ENCODE peak calls at places on chromosomes 12 and 14, in six cellular contexts. F is IMR-90; A is A549; Q is foreskin fibroblast; J is CD8-positive, alpha-beta T cell; N is uterus. O is an unnamed sample.

GRCh38 chr14:35285168-35285990 is 6.8 kb upstream of the PSMA6 start:
- DNase-seq in N (no peak), F (peak), A (no peak), Q (peak), J (no peak), O (no peak)

GRCh38 chr12:2479866-2480510 is 314.8 kb upstream of the FKBP4 start:
- DNase-seq in Q (no peak), A (no peak), N (no peak), J (no peak), F (no peak), O (no peak)

GRCh38 chr14:92425101-92425500 is 88.5 kb upstream of the RIN3 start:
- DNase-seq in A (peak), Q (peak), N (no peak), J (no peak), F (peak), O (peak)

GRCh38 chr12:117439531-117440001 is 78.1 kb upstream of the NOS1 start:
- DNase-seq in N (no peak), J (no peak), F (no peak), A (no peak), Q (no peak), O (no peak)

GRCh38 chr12:89126712-89127111 is 225.6 kb downstream of the DUSP6 start:
- DNase-seq in J (no peak), Q (peak), F (peak), N (no peak), A (no peak), O (no peak)

GRCh38 chr12:56115329-56115728 is 1.1 kb upstream of the RPL41 start:
- DNase-seq in A (peak), Q (no peak), F (peak), J (no peak), N (no peak), O (no peak)

GRCh38 chr12:1769809-1770494 is 50.4 kb upstream of the LRTM2 start:
- DNase-seq in N (no peak), Q (no peak), J (no peak), F (peak), A (no peak), O (no peak)

GRCh38 chr14:61218765-61219164 is 62.4 kb downstream of the TMEM30B start:
- DNase-seq in J (no peak), N (no peak), F (no peak), A (no peak), Q (peak), O (no peak)

GRCh38 chr14:70036665-70037064 is 152.1 kb downstream of the SLC8A3 start:
- DNase-seq in A (peak), Q (no peak), F (no peak), N (no peak), J (no peak), O (no peak)

GRCh38 chr14:30194769-30195168 is 267.1 kb upstream of the PRKD1 start:
- DNase-seq in J (no peak), N (no peak), Q (peak), A (no peak), F (peak), O (peak)

GRCh38 chr12:27260746-27261145 is 16.7 kb downstream of the STK38L start:
- DNase-seq in J (no peak), A (no peak), F (peak), N (no peak), Q (no peak), O (no peak)

GRCh38 chr12:40745386-40745785 is 53.1 kb downstream of the CNTN1 start:
- DNase-seq in N (no peak), J (no peak), Q (no peak), F (no peak), A (peak), O (no peak)
- TF ChIP-seq CTCF in N (no peak), J (no peak), Q (no peak), F (no peak), A (peak), O (no peak)

DNA sequence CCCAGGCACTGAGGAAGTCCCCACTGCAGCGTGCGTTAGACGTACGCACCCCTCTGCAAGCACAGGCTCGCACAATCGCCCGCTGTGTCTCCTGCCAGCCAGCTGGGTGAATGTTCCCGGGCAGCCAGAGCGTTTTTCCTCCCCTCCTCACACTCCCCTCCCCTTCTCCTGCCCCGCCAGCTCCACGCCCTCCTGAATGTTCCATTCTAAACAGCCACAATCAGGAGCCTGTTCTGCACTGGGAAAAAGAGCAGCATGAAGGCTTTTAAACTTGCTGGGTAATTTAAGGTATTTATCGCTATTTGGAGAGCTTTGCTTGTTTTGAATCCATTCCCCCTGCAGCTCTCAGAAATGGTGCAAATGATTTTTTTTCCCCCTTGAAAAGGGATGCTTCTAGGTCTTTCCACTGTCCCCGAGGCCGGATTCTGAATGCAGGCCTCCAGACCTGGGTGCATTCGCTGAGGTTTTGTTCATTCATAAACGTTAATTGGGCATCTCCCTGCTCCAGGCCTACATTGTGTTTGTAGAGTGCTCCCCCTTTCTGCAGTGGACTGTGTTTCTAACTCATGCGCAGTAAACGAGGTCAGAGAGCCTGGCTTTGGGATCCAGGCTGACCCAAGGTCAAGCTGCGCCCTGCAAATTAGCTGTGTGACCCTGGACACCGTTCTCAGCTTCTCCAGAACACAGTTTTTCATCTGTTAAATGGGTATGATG is 212.5 kb downstream of the CHST11 start:
- DNase-seq in Q (no peak), N (peak), J (no peak), A (peak), F (no peak), O (no peak)
- TF ChIP-seq CTCF in Q (no peak), N (no peak), J (no peak), A (no peak), F (no peak), O (peak)

GRCh38 chr12:87871061-87871460 is 158.1 kb downstream of the C12orf50 start:
- DNase-seq in J (no peak), A (no peak), Q (no peak), F (peak), N (no peak), O (no peak)

GRCh38 chr12:87870493-87870892 is 158.7 kb downstream of the C12orf50 start:
- DNase-seq in Q (no peak), F (no peak), N (no peak), A (no peak), J (no peak), O (no peak)

GRCh38 chr12:87870061-87870460 is 159.1 kb downstream of the C12orf50 start:
- DNase-seq in A (no peak), N (no peak), F (peak), Q (no peak), J (no peak), O (peak)

DNA sequence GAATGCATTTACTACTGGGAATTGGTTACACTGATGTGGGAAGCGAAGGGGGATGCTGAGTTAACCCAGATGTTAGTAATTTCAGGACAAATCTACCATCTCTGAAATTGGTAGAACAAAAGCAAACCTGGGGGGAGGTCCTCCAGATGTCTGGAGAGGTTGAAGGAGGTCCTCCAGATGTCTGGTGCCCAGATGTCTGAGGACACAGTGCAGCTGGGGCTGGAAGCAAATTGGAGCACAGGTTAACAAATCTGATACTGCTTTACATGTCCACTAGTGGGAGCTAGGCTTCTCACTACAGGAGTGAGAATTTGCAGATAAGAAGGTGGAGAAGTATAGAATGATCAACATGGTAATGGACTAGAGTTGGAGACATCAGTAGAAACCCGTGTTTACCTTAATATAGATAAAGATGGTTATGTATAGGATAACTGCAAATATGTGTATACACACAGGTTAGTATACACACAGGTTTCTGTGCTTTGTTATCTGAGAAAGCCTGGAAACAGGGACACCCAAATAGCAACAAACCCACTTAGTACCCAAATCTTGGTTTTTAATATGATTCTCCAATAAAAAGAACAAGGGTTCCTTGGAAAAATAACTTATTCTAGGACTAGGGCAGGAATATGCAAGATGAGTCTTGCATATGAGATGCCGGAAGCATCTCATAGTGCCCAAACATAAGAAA is 162.5 kb downstream of the C12orf50 start:
- DNase-seq in A (peak), Q (no peak), J (no peak), F (peak), N (no peak), O (no peak)
- TF ChIP-seq CTCF in A (peak), Q (peak), J (no peak), F (peak), N (no peak), O (peak)

DNA sequence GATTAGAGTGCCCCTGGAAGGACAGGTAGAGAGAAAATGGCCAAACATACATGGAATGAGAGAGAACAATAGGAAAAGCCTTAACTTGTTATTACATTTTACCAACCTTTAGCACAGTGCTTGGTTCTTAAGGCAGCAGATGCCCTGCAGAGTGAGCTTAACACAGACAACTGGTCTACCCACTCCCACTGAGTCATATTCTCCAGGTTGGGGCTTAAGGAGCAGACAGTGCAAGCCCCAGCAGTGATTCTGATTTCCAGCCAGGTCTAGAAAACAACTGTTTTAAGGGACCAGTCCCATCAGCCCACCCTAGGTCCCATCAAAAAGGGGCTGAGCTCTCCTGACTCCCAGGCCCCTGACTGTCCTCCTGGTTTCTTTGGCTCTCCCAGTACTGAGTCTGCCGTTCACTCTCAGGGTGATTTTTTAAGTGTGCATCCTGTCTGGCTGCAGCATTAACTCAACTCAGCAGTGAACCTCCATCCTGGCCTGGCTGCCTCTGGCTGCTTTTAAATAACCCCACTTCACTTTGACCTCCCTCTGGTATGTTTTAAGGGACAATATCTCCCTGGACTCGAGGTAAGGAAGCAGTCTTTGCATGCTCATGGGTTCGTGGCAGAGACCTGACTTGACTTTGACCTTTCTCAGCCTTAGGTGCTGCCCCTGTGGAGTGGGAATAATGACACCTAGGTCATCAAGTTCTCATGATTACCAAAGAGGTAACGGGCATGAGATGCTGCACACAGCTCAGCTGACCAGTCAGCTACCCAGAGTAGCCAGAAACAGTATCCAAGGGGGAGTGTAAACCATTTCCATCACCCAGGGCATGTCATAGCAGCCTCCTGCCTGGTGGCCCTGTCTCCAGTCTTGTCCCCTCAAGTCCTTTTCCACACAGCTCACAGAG is 210.7 kb upstream of the PWP1 start:
- DNase-seq in Q (no peak), A (no peak), F (peak), J (no peak), N (no peak), O (no peak)
- TF ChIP-seq CTCF in Q (no peak), A (no peak), F (no peak), J (no peak), N (no peak), O (no peak)

GRCh38 chr12:106918746-106919145 is 37.0 kb upstream of the TMEM263 start:
- DNase-seq in J (no peak), N (no peak), Q (no peak), A (peak), F (peak), O (no peak)
- TF ChIP-seq CTCF in J (no peak), N (no peak), Q (peak), A (peak), F (peak), O (peak)

GRCh38 chr12:51533799-51534198 is 57.2 kb upstream of the SCN8A start:
- DNase-seq in N (no peak), Q (no peak), A (peak), F (peak), J (no peak), O (no peak)
- TF ChIP-seq CTCF in N (no peak), Q (peak), A (peak), F (peak), J (no peak), O (peak)

GRCh38 chr14:64717870-64718269 is 13.6 kb downstream of the PLEKHG3 start:
- DNase-seq in F (peak), Q (no peak), A (peak), J (no peak), N (peak), O (no peak)

GRCh38 chr14:64721391-64721791 is 17.2 kb downstream of the PLEKHG3 start:
- DNase-seq in F (peak), A (peak), J (no peak), N (peak), Q (peak), O (no peak)

GRCh38 chr14:64720190-64720589 is 16.0 kb downstream of the PLEKHG3 start:
- DNase-seq in Q (peak), J (no peak), A (peak), N (peak), F (peak), O (peak)

GRCh38 chr14:64719601-64720000 is 15.4 kb downstream of the PLEKHG3 start:
- DNase-seq in Q (no peak), F (no peak), N (peak), J (no peak), A (no peak), O (no peak)

GRCh38 chr14:64718762-64719161 is 14.5 kb downstream of the PLEKHG3 start:
- DNase-seq in J (no peak), A (no peak), N (peak), Q (no peak), F (no peak), O (no peak)
- TF ChIP-seq CTCF in J (no peak), A (no peak), N (no peak), Q (no peak), F (no peak), O (no peak)

GRCh38 chr14:84410344-84410743 is 1119.6 kb upstream of the FLRT2 start:
- DNase-seq in Q (no peak), J (no peak), A (no peak), F (no peak), N (no peak), O (no peak)

GRCh38 chr14:84404246-84404645 is 1125.7 kb upstream of the FLRT2 start:
- DNase-seq in J (no peak), N (no peak), A (no peak), F (no peak), Q (no peak), O (no peak)

GRCh38 chr14:84403585-84403984 is 1126.4 kb upstream of the FLRT2 start:
- DNase-seq in J (no peak), A (no peak), Q (no peak), N (no peak), F (no peak), O (peak)

GRCh38 chr14:84409435-84409834 is 1120.5 kb upstream of the FLRT2 start:
- DNase-seq in F (peak), J (no peak), Q (peak), A (no peak), N (no peak), O (no peak)
- TF ChIP-seq CTCF in F (no peak), J (no peak), Q (no peak), A (no peak), N (no peak), O (no peak)

O was measured in kidney epithelial cell.